ENCODE peak calls at places on chromosomes 7 and 10, in six cellular contexts. O is GM23248, A is MM.1S, U is SK-N-SH, W is colonic mucosa, P is cardiac muscle cell. L is an unnamed sample. For H3K36me3, the result is how much of the 10 kb centered on the place peaks cover.

GRCh38 chr7:150322833-150323681 is at the start of the genes ACTR3C and LRRC61:
- DNase-seq in W (peak), A (peak), P (peak), U (peak), O (no peak), L (peak)

GRCh38 chr7:100080895-100081534 is 508 bp downstream of the ZNF3 start:
- DNase-seq in A (no peak), W (no peak), U (peak), P (peak), O (peak), L (peak)

GRCh38 chr7:140010194-140010895 is 52.4 kb downstream of the PARP12 start:
- DNase-seq in P (no peak), W (no peak), U (peak), A (no peak), O (no peak), L (peak)

GRCh38 chr10:89798092-89798491 is 96.7 kb downstream of the KIF20B start:
- DNase-seq in P (no peak), O (no peak), A (no peak), U (no peak), W (no peak), L (no peak)

GRCh38 chr10:100103581-100103980 is 21.9 kb upstream of the CPN1 start:
- DNase-seq in W (no peak), U (no peak), P (no peak), A (no peak), O (no peak), L (no peak)

GRCh38 chr7:18416988-18417387 is 78.6 kb upstream of the HDAC9 start:
- DNase-seq in U (no peak), W (no peak), P (no peak), O (no peak), A (no peak), L (no peak)

GRCh38 chr10:6579193-6579903 is 728 bp downstream of the PRKCQ start:
- DNase-seq in P (no peak), U (no peak), W (no peak), A (no peak), O (no peak), L (peak)

GRCh38 chr10:71522438-71523144 is 125.9 kb downstream of the CDH23 start:
- DNase-seq in A (no peak), W (no peak), P (no peak), U (no peak), O (no peak), L (peak)

GRCh38 chr10:20391629-20392028 is 505.5 kb downstream of the NEBL start:
- DNase-seq in O (no peak), P (no peak), A (no peak), W (no peak), U (no peak), L (no peak)

GRCh38 chr7:43586251-43586900 is 3.5 kb downstream of the STK17A start:
- DNase-seq in P (no peak), A (peak), U (no peak), W (no peak), O (peak), L (no peak)

GRCh38 chr10:102691701-102692100 is 22.5 kb downstream of the ARL3 start:
- DNase-seq in O (peak), A (no peak), W (no peak), P (no peak), U (no peak), L (no peak)

GRCh38 chr10:43689955-43690771 is 41.5 kb upstream of the ZNF32 start:
- DNase-seq in A (peak), U (peak), P (peak), W (peak), O (peak), L (peak)

GRCh38 chr10:126062132-126063032 is 166.0 kb downstream of the FANK1 start:
- DNase-seq in A (no peak), O (peak), U (no peak), W (peak), P (no peak), L (no peak)

GRCh38 chr7:27154901-27155815 is 1.3 kb downstream of the HOXA7 start:
- DNase-seq in A (no peak), U (no peak), P (no peak), O (peak), W (peak), L (no peak)

GRCh38 chr7:136009488-136010079 is 32.4 kb upstream of the MTPN start:
- DNase-seq in U (peak), A (peak), P (peak), W (no peak), O (peak), L (peak)

GRCh38 chr7:154564676-154565075 is 438.2 kb downstream of the PAXIP1 start:
- DNase-seq in A (no peak), P (no peak), O (no peak), W (no peak), U (no peak), L (no peak)

GRCh38 chr10:119149723-119150122 is 15.8 kb downstream of the SFXN4 start:
- DNase-seq in O (no peak), W (no peak), A (no peak), U (peak), P (no peak), L (peak)

GRCh38 chr10:62021978-62022802 is 120.7 kb downstream of the ARID5B start:
- DNase-seq in P (no peak), W (no peak), U (no peak), A (no peak), O (no peak), L (no peak)
- H3K36me3 ChIP-seq in P (under half), W (under half), U (under half), A (under half), O (under half), L (under half)

GRCh38 chr7:2139004-2139652 is 93.6 kb downstream of the MAD1L1 start:
- DNase-seq in P (no peak), O (no peak), A (no peak), W (no peak), U (no peak), L (no peak)

GRCh38 chr7:2140216-2140870 is 92.4 kb downstream of the MAD1L1 start:
- DNase-seq in P (no peak), O (peak), W (no peak), U (no peak), A (no peak), L (no peak)

GRCh38 chr7:2141656-2142055 is 91.1 kb downstream of the MAD1L1 start:
- DNase-seq in P (no peak), O (no peak), A (no peak), W (no peak), U (no peak), L (no peak)

GRCh38 chr7:2142386-2142785 is 90.4 kb downstream of the MAD1L1 start:
- DNase-seq in W (no peak), A (no peak), O (no peak), U (no peak), P (no peak), L (no peak)

DNA sequence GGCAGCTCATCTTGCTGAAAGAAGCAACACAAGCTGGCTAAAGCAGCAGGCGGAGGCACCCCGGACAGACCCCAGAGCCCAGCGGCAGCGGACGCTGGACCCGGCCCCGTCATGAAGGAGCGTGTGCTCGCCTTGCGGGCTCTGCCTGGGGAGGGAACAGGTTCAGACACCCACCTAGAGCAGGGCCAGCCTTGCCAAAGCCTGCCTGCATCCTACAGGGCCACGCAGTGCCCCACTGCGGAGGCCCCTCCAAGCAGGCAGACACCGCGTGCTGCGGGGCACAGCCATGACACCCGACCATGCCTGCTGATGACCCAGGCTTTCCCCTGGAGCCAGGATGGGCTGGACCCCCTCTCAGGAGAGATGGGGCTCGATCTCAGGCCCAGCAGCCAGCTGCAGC is 91.7 kb downstream of the MAD1L1 start:
- DNase-seq in P (no peak), W (no peak), O (no peak), U (no peak), A (no peak), L (no peak)
- H3K36me3 ChIP-seq in P (under half), W (under half), O (under half), U (under half), A (under half), L (under half)

GRCh38 chr10:49521062-49521461 is 17.9 kb downstream of the ERCC6 start:
- DNase-seq in P (no peak), A (no peak), W (no peak), U (no peak), O (no peak), L (no peak)
- H3K36me3 ChIP-seq in P (under half), A (under half), W (under half), U (under half), O (half or more), L (under half)

DNA sequence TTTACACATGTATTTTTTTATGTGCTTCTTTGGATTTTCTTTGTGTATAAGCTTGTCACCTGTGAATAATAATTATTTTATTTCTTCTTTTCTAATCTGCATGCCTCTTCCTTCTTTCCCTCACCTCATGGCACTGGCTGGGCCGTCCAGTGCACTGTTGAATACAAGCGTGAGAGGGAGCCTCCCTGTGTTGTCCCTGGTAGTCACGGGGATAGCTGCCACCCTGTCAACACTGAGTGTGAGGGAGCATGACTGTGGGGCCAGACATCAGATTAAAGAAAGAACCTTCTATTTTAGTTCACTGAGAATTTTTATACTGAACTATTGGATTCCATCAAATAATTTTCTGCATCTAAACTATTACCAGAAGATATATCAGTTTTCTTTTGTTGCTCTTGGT is 187.9 kb downstream of the CDC14C start:
- DNase-seq in U (no peak), O (no peak), P (peak), A (no peak), W (no peak), L (no peak)
- H3K36me3 ChIP-seq in U (under half), O (under half), P (under half), A (under half), W (under half), L (under half)